ENCODE peak calls at places on chromosomes 7 and 10, in seven cellular contexts. One of them, this sample, is unnamed.

GRCh38 chr10:103716206-103717160 is 138.9 kb downstream of the SH3PXD2A start:
- DNase-seq in HEK293T: no peak
- DNase-seq in stimulated activated CD4-positive, alpha-beta T cell treated with anti-CD3 and anti-CD28 coated beads, Interleukin-4, amount 100 ng/mL, for 48 hours: no peak
- DNase-seq in left colon: no peak
- DNase-seq in EL: no peak
- DNase-seq in SW 1271: no peak
- DNase-seq in activated CD4-positive, alpha-beta T cell treated with anti-CD3 and anti-CD28 coated beads for 1 hour: no peak
- DNase-seq in this sample: no peak

GRCh38 chr10:129491123-129491734 is 24.2 kb downstream of the MGMT start:
- DNase-seq in EL: peak
- DNase-seq in left colon: no peak
- DNase-seq in HEK293T: no peak
- DNase-seq in activated CD4-positive, alpha-beta T cell treated with anti-CD3 and anti-CD28 coated beads for 1 hour: no peak
- DNase-seq in SW 1271: no peak
- DNase-seq in stimulated activated CD4-positive, alpha-beta T cell treated with anti-CD3 and anti-CD28 coated beads, Interleukin-4, amount 100 ng/mL, for 48 hours: no peak
- DNase-seq in this sample: no peak

GRCh38 chr7:25976630-25977029 is 175.4 kb upstream of the NFE2L3 start:
- DNase-seq in stimulated activated CD4-positive, alpha-beta T cell treated with anti-CD3 and anti-CD28 coated beads, Interleukin-4, amount 100 ng/mL, for 48 hours: no peak
- DNase-seq in HEK293T: no peak
- DNase-seq in EL: no peak
- DNase-seq in left colon: no peak
- DNase-seq in SW 1271: no peak
- DNase-seq in activated CD4-positive, alpha-beta T cell treated with anti-CD3 and anti-CD28 coated beads for 1 hour: no peak
- DNase-seq in this sample: no peak

GRCh38 chr7:120645976-120646375 is 212.0 kb downstream of the TSPAN12 start:
- DNase-seq in left colon: no peak
- DNase-seq in stimulated activated CD4-positive, alpha-beta T cell treated with anti-CD3 and anti-CD28 coated beads, Interleukin-4, amount 100 ng/mL, for 48 hours: no peak
- DNase-seq in EL: no peak
- DNase-seq in SW 1271: no peak
- DNase-seq in HEK293T: no peak
- DNase-seq in activated CD4-positive, alpha-beta T cell treated with anti-CD3 and anti-CD28 coated beads for 1 hour: no peak
- DNase-seq in this sample: no peak

GRCh38 chr10:70984986-70985719 is 96.8 kb upstream of the PCBD1 start:
- DNase-seq in stimulated activated CD4-positive, alpha-beta T cell treated with anti-CD3 and anti-CD28 coated beads, Interleukin-4, amount 100 ng/mL, for 48 hours: no peak
- DNase-seq in EL: no peak
- DNase-seq in HEK293T: no peak
- DNase-seq in activated CD4-positive, alpha-beta T cell treated with anti-CD3 and anti-CD28 coated beads for 1 hour: no peak
- DNase-seq in SW 1271: no peak
- DNase-seq in left colon: no peak
- DNase-seq in this sample: no peak

GRCh38 chr7:132395375-132395774 is 180.9 kb downstream of the PLXNA4 start:
- DNase-seq in EL: no peak
- DNase-seq in stimulated activated CD4-positive, alpha-beta T cell treated with anti-CD3 and anti-CD28 coated beads, Interleukin-4, amount 100 ng/mL, for 48 hours: no peak
- DNase-seq in activated CD4-positive, alpha-beta T cell treated with anti-CD3 and anti-CD28 coated beads for 1 hour: no peak
- DNase-seq in SW 1271: no peak
- DNase-seq in left colon: no peak
- DNase-seq in HEK293T: no peak
- DNase-seq in this sample: no peak

GRCh38 chr10:119680668-119681070 is 29.5 kb downstream of the BAG3 start:
- DNase-seq in activated CD4-positive, alpha-beta T cell treated with anti-CD3 and anti-CD28 coated beads for 1 hour: no peak
- DNase-seq in left colon: no peak
- DNase-seq in HEK293T: no peak
- DNase-seq in stimulated activated CD4-positive, alpha-beta T cell treated with anti-CD3 and anti-CD28 coated beads, Interleukin-4, amount 100 ng/mL, for 48 hours: no peak
- DNase-seq in EL: no peak
- DNase-seq in SW 1271: no peak
- DNase-seq in this sample: no peak

GRCh38 chr10:18164771-18165361 is 24.6 kb downstream of the CACNB2 start:
- DNase-seq in HEK293T: no peak
- DNase-seq in left colon: no peak
- DNase-seq in SW 1271: no peak
- DNase-seq in stimulated activated CD4-positive, alpha-beta T cell treated with anti-CD3 and anti-CD28 coated beads, Interleukin-4, amount 100 ng/mL, for 48 hours: no peak
- DNase-seq in EL: peak
- DNase-seq in activated CD4-positive, alpha-beta T cell treated with anti-CD3 and anti-CD28 coated beads for 1 hour: no peak
- DNase-seq in this sample: no peak

GRCh38 chr7:13276977-13277376 is 589.5 kb downstream of the ARL4A start:
- DNase-seq in activated CD4-positive, alpha-beta T cell treated with anti-CD3 and anti-CD28 coated beads for 1 hour: no peak
- DNase-seq in EL: no peak
- DNase-seq in stimulated activated CD4-positive, alpha-beta T cell treated with anti-CD3 and anti-CD28 coated beads, Interleukin-4, amount 100 ng/mL, for 48 hours: no peak
- DNase-seq in HEK293T: no peak
- DNase-seq in SW 1271: no peak
- DNase-seq in left colon: no peak
- DNase-seq in this sample: no peak

GRCh38 chr7:78141533-78142281 is 343.1 kb downstream of the PHTF2 start:
- DNase-seq in activated CD4-positive, alpha-beta T cell treated with anti-CD3 and anti-CD28 coated beads for 1 hour: no peak
- DNase-seq in stimulated activated CD4-positive, alpha-beta T cell treated with anti-CD3 and anti-CD28 coated beads, Interleukin-4, amount 100 ng/mL, for 48 hours: no peak
- DNase-seq in HEK293T: no peak
- DNase-seq in left colon: no peak
- DNase-seq in SW 1271: no peak
- DNase-seq in EL: peak
- DNase-seq in this sample: no peak

GRCh38 chr10:59240581-59241183 is 64.2 kb downstream of the PHYHIPL start:
- DNase-seq in EL: peak
- DNase-seq in SW 1271: no peak
- DNase-seq in left colon: no peak
- DNase-seq in activated CD4-positive, alpha-beta T cell treated with anti-CD3 and anti-CD28 coated beads for 1 hour: no peak
- DNase-seq in HEK293T: peak
- DNase-seq in stimulated activated CD4-positive, alpha-beta T cell treated with anti-CD3 and anti-CD28 coated beads, Interleukin-4, amount 100 ng/mL, for 48 hours: no peak
- DNase-seq in this sample: no peak

GRCh38 chr7:30519122-30519521 is 14.5 kb upstream of the GGCT start:
- DNase-seq in HEK293T: no peak
- DNase-seq in SW 1271: no peak
- DNase-seq in left colon: no peak
- DNase-seq in activated CD4-positive, alpha-beta T cell treated with anti-CD3 and anti-CD28 coated beads for 1 hour: no peak
- DNase-seq in EL: no peak
- DNase-seq in stimulated activated CD4-positive, alpha-beta T cell treated with anti-CD3 and anti-CD28 coated beads, Interleukin-4, amount 100 ng/mL, for 48 hours: no peak
- DNase-seq in this sample: no peak

GRCh38 chr10:71225291-71226058 is 13.1 kb downstream of the UNC5B start:
- DNase-seq in activated CD4-positive, alpha-beta T cell treated with anti-CD3 and anti-CD28 coated beads for 1 hour: no peak
- DNase-seq in left colon: peak
- DNase-seq in EL: no peak
- DNase-seq in stimulated activated CD4-positive, alpha-beta T cell treated with anti-CD3 and anti-CD28 coated beads, Interleukin-4, amount 100 ng/mL, for 48 hours: no peak
- DNase-seq in SW 1271: no peak
- DNase-seq in HEK293T: no peak
- DNase-seq in this sample: no peak

GRCh38 chr7:25455649-25456251 is 227.5 kb upstream of the NPVF start:
- DNase-seq in HEK293T: no peak
- DNase-seq in activated CD4-positive, alpha-beta T cell treated with anti-CD3 and anti-CD28 coated beads for 1 hour: no peak
- DNase-seq in stimulated activated CD4-positive, alpha-beta T cell treated with anti-CD3 and anti-CD28 coated beads, Interleukin-4, amount 100 ng/mL, for 48 hours: no peak
- DNase-seq in SW 1271: no peak
- DNase-seq in left colon: no peak
- DNase-seq in EL: no peak
- DNase-seq in this sample: no peak

GRCh38 chr7:148924011-148924410 is 39.9 kb upstream of the EZH2 start:
- DNase-seq in HEK293T: no peak
- DNase-seq in SW 1271: no peak
- DNase-seq in stimulated activated CD4-positive, alpha-beta T cell treated with anti-CD3 and anti-CD28 coated beads, Interleukin-4, amount 100 ng/mL, for 48 hours: no peak
- DNase-seq in EL: no peak
- DNase-seq in activated CD4-positive, alpha-beta T cell treated with anti-CD3 and anti-CD28 coated beads for 1 hour: no peak
- DNase-seq in left colon: no peak
- DNase-seq in this sample: no peak

GRCh38 chr7:95547949-95548348 is 48.4 kb downstream of the PDK4 start:
- DNase-seq in stimulated activated CD4-positive, alpha-beta T cell treated with anti-CD3 and anti-CD28 coated beads, Interleukin-4, amount 100 ng/mL, for 48 hours: no peak
- DNase-seq in EL: no peak
- DNase-seq in activated CD4-positive, alpha-beta T cell treated with anti-CD3 and anti-CD28 coated beads for 1 hour: no peak
- DNase-seq in HEK293T: no peak
- DNase-seq in left colon: no peak
- DNase-seq in SW 1271: no peak
- DNase-seq in this sample: no peak

GRCh38 chr7:108497082-108497725 is 28.7 kb downstream of the PNPLA8 start:
- DNase-seq in stimulated activated CD4-positive, alpha-beta T cell treated with anti-CD3 and anti-CD28 coated beads, Interleukin-4, amount 100 ng/mL, for 48 hours: peak
- DNase-seq in activated CD4-positive, alpha-beta T cell treated with anti-CD3 and anti-CD28 coated beads for 1 hour: no peak
- DNase-seq in HEK293T: peak
- DNase-seq in SW 1271: peak
- DNase-seq in EL: peak
- DNase-seq in left colon: peak
- DNase-seq in this sample: no peak

GRCh38 chr10:88922041-88922440 is 30.5 kb downstream of the ACTA2 start:
- DNase-seq in SW 1271: no peak
- DNase-seq in left colon: no peak
- DNase-seq in activated CD4-positive, alpha-beta T cell treated with anti-CD3 and anti-CD28 coated beads for 1 hour: no peak
- DNase-seq in HEK293T: no peak
- DNase-seq in EL: no peak
- DNase-seq in stimulated activated CD4-positive, alpha-beta T cell treated with anti-CD3 and anti-CD28 coated beads, Interleukin-4, amount 100 ng/mL, for 48 hours: no peak
- DNase-seq in this sample: no peak

GRCh38 chr10:46218921-46219320 is 67.9 kb upstream of the ANTXRL start:
- DNase-seq in EL: no peak
- DNase-seq in SW 1271: no peak
- DNase-seq in activated CD4-positive, alpha-beta T cell treated with anti-CD3 and anti-CD28 coated beads for 1 hour: no peak
- DNase-seq in stimulated activated CD4-positive, alpha-beta T cell treated with anti-CD3 and anti-CD28 coated beads, Interleukin-4, amount 100 ng/mL, for 48 hours: no peak
- DNase-seq in HEK293T: no peak
- DNase-seq in left colon: no peak
- DNase-seq in this sample: no peak

GRCh38 chr7:85041599-85042216 is 145.1 kb downstream of the SEMA3D start:
- DNase-seq in SW 1271: peak
- DNase-seq in EL: peak
- DNase-seq in HEK293T: peak
- DNase-seq in left colon: peak
- DNase-seq in stimulated activated CD4-positive, alpha-beta T cell treated with anti-CD3 and anti-CD28 coated beads, Interleukin-4, amount 100 ng/mL, for 48 hours: peak
- DNase-seq in activated CD4-positive, alpha-beta T cell treated with anti-CD3 and anti-CD28 coated beads for 1 hour: no peak
- DNase-seq in this sample: peak

GRCh38 chr10:124648738-124649137 is 95.4 kb downstream of the FAM53B start:
- DNase-seq in EL: peak
- DNase-seq in SW 1271: no peak
- DNase-seq in stimulated activated CD4-positive, alpha-beta T cell treated with anti-CD3 and anti-CD28 coated beads, Interleukin-4, amount 100 ng/mL, for 48 hours: no peak
- DNase-seq in activated CD4-positive, alpha-beta T cell treated with anti-CD3 and anti-CD28 coated beads for 1 hour: peak
- DNase-seq in HEK293T: no peak
- DNase-seq in left colon: peak
- DNase-seq in this sample: no peak

This sample was measured in T1000.